ENCODE peak calls at places on chromosome 2, in eight cellular contexts. Q is RWPE1; T is T-cell; B is cerebellum; D is BJ; F is effector memory CD8-positive, alpha-beta T cell; H is posterior vena cava; N is IMR-90. M is an unnamed sample.

GRCh38 chr2:88626171-88627054 is 851 bp downstream of the EIF2AK3 start:
- DNase-seq in Q (peak), T (peak), B (peak), D (no peak), F (peak), H (peak), N (no peak), M (peak)

GRCh38 chr2:238290079-238290478 is 1.7 kb upstream of the PER2 start:
- DNase-seq in Q (peak), T (peak), B (no peak), D (no peak), F (peak), H (peak), N (no peak), M (no peak)

GRCh38 chr2:62215306-62216064 is 19.6 kb downstream of the B3GNT2 start:
- DNase-seq in Q (no peak), T (no peak), B (peak), D (no peak), F (no peak), H (no peak), N (peak), M (peak)

GRCh38 chr2:99635710-99636431 is 146.1 kb upstream of the REV1 start:
- DNase-seq in Q (no peak), T (no peak), B (no peak), D (no peak), F (no peak), H (peak), N (no peak), M (no peak)

GRCh38 chr2:106065268-106065982 is 128.7 kb downstream of the UXS1 start:
- DNase-seq in Q (no peak), T (peak), B (peak), D (no peak), F (no peak), H (no peak), N (no peak), M (no peak)

GRCh38 chr2:78125042-78125441 is 602.9 kb upstream of the LRRTM4 start:
- DNase-seq in Q (no peak), T (no peak), B (no peak), D (no peak), F (no peak), H (no peak), N (no peak), M (no peak)

GRCh38 chr2:33412920-33413319 is 63.5 kb upstream of the RASGRP3 start:
- DNase-seq in Q (peak), T (no peak), B (no peak), D (no peak), F (no peak), H (no peak), N (peak), M (peak)

GRCh38 chr2:65605427-65606058 is 173.1 kb upstream of the SPRED2 start:
- DNase-seq in Q (no peak), T (no peak), B (no peak), D (no peak), F (no peak), H (no peak), N (no peak), M (no peak)

GRCh38 chr2:157747695-157748370 is 119.2 kb upstream of the ACVR1C start:
- DNase-seq in Q (no peak), T (no peak), B (no peak), D (peak), F (no peak), H (peak), N (peak), M (no peak)

GRCh38 chr2:69385443-69386151 is 1.4 kb downstream of the GFPT1 start:
- DNase-seq in Q (peak), T (no peak), B (no peak), D (no peak), F (no peak), H (no peak), N (peak), M (peak)

GRCh38 chr2:172239944-172240590 is 137.4 kb upstream of the DLX2 start:
- DNase-seq in Q (no peak), T (no peak), B (no peak), D (no peak), F (no peak), H (no peak), N (peak), M (no peak)

GRCh38 chr2:212098966-212099365 is 439.6 kb downstream of the ERBB4 start:
- DNase-seq in Q (no peak), T (no peak), B (no peak), D (no peak), F (no peak), H (no peak), N (no peak), M (no peak)

GRCh38 chr2:190110131-190110530 is 47.6 kb upstream of the MSTN start:
- DNase-seq in Q (no peak), T (no peak), B (no peak), D (no peak), F (no peak), H (no peak), N (peak), M (no peak)

GRCh38 chr2:219273887-219274391 is 5.2 kb upstream of the DNAJB2 start:
- DNase-seq in Q (peak), T (no peak), B (no peak), D (no peak), F (no peak), H (no peak), N (no peak), M (no peak)

GRCh38 chr2:84678214-84678613 is 161.9 kb downstream of the DNAH6 start:
- DNase-seq in Q (no peak), T (no peak), B (no peak), D (no peak), F (no peak), H (no peak), N (no peak), M (no peak)

GRCh38 chr2:232476791-232477190 is 10.8 kb downstream of the ECEL1 start:
- DNase-seq in Q (no peak), T (no peak), B (no peak), D (no peak), F (no peak), H (peak), N (no peak), M (no peak)

GRCh38 chr2:108637304-108637669 is 82.0 kb upstream of the RANBP2 start:
- DNase-seq in Q (no peak), T (no peak), B (no peak), D (peak), F (no peak), H (no peak), N (peak), M (no peak)

GRCh38 chr2:237256845-237257244 is 157.1 kb downstream of the COL6A3 start:
- DNase-seq in Q (no peak), T (no peak), B (no peak), D (peak), F (no peak), H (peak), N (peak), M (no peak)

GRCh38 chr2:136255648-136256461 is 137.9 kb upstream of the CXCR4 start:
- DNase-seq in Q (no peak), T (no peak), B (no peak), D (no peak), F (no peak), H (no peak), N (no peak), M (no peak)

GRCh38 chr2:208311321-208311720 is 45.3 kb downstream of the PIKFYVE start:
- DNase-seq in Q (no peak), T (no peak), B (no peak), D (no peak), F (no peak), H (no peak), N (no peak), M (no peak)

GRCh38 chr2:46134531-46135229 is 162.5 kb upstream of the EPAS1 start:
- DNase-seq in Q (peak), T (no peak), B (no peak), D (peak), F (no peak), H (no peak), N (no peak), M (no peak)

GRCh38 chr2:144357623-144358400 is 162.1 kb downstream of the ZEB2 start:
- DNase-seq in Q (peak), T (no peak), B (no peak), D (peak), F (no peak), H (no peak), N (peak), M (no peak)

GRCh38 chr2:164478205-164478604 is 143.1 kb downstream of the GRB14 start:
- DNase-seq in Q (no peak), T (no peak), B (no peak), D (no peak), F (no peak), H (no peak), N (no peak), M (no peak)

GRCh38 chr2:32756074-32756727 is 128.4 kb downstream of the TTC27 start:
- DNase-seq in Q (no peak), T (no peak), B (no peak), D (no peak), F (no peak), H (no peak), N (no peak), M (no peak)

GRCh38 chr2:118387509-118387908 is 299.2 kb downstream of the INSIG2 start:
- DNase-seq in Q (peak), T (no peak), B (no peak), D (peak), F (no peak), H (no peak), N (peak), M (no peak)

GRCh38 chr2:237210297-237210696 is 124.6 kb downstream of the COPS8 start:
- DNase-seq in Q (no peak), T (no peak), B (no peak), D (no peak), F (no peak), H (no peak), N (no peak), M (no peak)

GRCh38 chr2:43317680-43318079 is 91.3 kb upstream of the ZFP36L2 start:
- DNase-seq in Q (no peak), T (no peak), B (no peak), D (no peak), F (no peak), H (no peak), N (no peak), M (no peak)

GRCh38 chr2:232643813-232644347 is 10.5 kb downstream of the EFHD1 start:
- DNase-seq in Q (no peak), T (no peak), B (no peak), D (no peak), F (no peak), H (no peak), N (no peak), M (no peak)

GRCh38 chr2:31324000-31324633 is 90.2 kb downstream of the EHD3 start:
- DNase-seq in Q (peak), T (no peak), B (no peak), D (no peak), F (no peak), H (no peak), N (no peak), M (no peak)

M was measured in cerebellar cortex.